ENCODE peak calls at places on chromosomes 3 and 15, in eight cellular contexts. J, Q, S, T, V, H, E and U are unnamed samples.

GRCh38 chr15:101308604-101309435 is 13.8 kb upstream of the SNRPA1 start:
- DNase-seq in S (no peak), H (no peak), V (no peak), J (no peak), T (no peak), E (no peak), Q (no peak), U (no peak)

GRCh38 chr3:64321747-64322146 is 96.5 kb upstream of the PRICKLE2 start:
- DNase-seq in E (no peak), J (no peak), T (no peak), Q (peak; percentile 81), H (peak; percentile 39), S (no peak), V (peak; percentile 39), U (no peak)

GRCh38 chr3:178474526-178474925 is 61.7 kb upstream of the KCNMB2 start:
- DNase-seq in J (no peak), S (no peak), E (no peak), Q (no peak), V (no peak), T (no peak), H (no peak), U (no peak)

GRCh38 chr15:88042047-88042446 is 214.5 kb downstream of the NTRK3 start:
- DNase-seq in E (no peak), S (no peak), Q (no peak), V (no peak), H (no peak), J (no peak), T (no peak), U (no peak)

GRCh38 chr15:68982976-68983550 is 31.4 kb upstream of the NOX5 start:
- DNase-seq in V (no peak), H (no peak), T (no peak), J (no peak), S (no peak), Q (no peak), E (no peak), U (no peak)

GRCh38 chr3:186418601-186419238 is 56.7 kb upstream of the DGKG start:
- DNase-seq in E (no peak), J (no peak), S (no peak), V (no peak), Q (no peak), H (peak; percentile 62), T (no peak), U (no peak)

GRCh38 chr3:27220166-27220565 is 149.0 kb downstream of the NEK10 start:
- DNase-seq in E (no peak), J (no peak), S (no peak), Q (no peak), V (no peak), H (no peak), T (no peak), U (no peak)

GRCh38 chr3:125618208-125618607 is 22.9 kb upstream of the OSBPL11 start:
- DNase-seq in H (no peak), E (no peak), V (no peak), S (no peak), Q (no peak), J (no peak), T (no peak), U (no peak)

GRCh38 chr3:58051196-58051595 is 43.0 kb downstream of the FLNB start:
- DNase-seq in J (no peak), S (no peak), H (no peak), E (no peak), Q (peak; percentile 82), V (peak; percentile 56), T (peak; percentile 61), U (no peak)